ENCODE peak calls at places on chromosomes 13 and 19, in eight cellular contexts. One of them, this sample, is unnamed.

GRCh38 chr13:84500016-84500415 is 617.7 kb upstream of the SLITRK1 start:
- DNase-seq in activated CD8-positive, alpha-beta memory T cell treated with anti-CD3 and anti-CD28 coated beads for 48 hours: no peak
- DNase-seq in globus pallidus: no peak
- DNase-seq in NCI-H774: no peak
- DNase-seq in CD8-positive, alpha-beta T cell: no peak
- DNase-seq in T-helper 1 cell: no peak
- DNase-seq in HFFc6: no peak
- DNase-seq in choroid plexus epithelial cell: peak
- DNase-seq in this sample: no peak

GRCh38 chr13:75836441-75836840 is 200.3 kb downstream of the LMO7 start:
- DNase-seq in activated CD8-positive, alpha-beta memory T cell treated with anti-CD3 and anti-CD28 coated beads for 48 hours: no peak
- DNase-seq in CD8-positive, alpha-beta T cell: no peak
- DNase-seq in NCI-H774: peak
- DNase-seq in T-helper 1 cell: no peak
- DNase-seq in choroid plexus epithelial cell: no peak
- DNase-seq in globus pallidus: no peak
- DNase-seq in HFFc6: no peak
- DNase-seq in this sample: peak

GRCh38 chr19:33905473-33905936 is 108.8 kb downstream of the KCTD15 start:
- DNase-seq in CD8-positive, alpha-beta T cell: no peak
- DNase-seq in choroid plexus epithelial cell: peak
- DNase-seq in T-helper 1 cell: no peak
- DNase-seq in HFFc6: no peak
- DNase-seq in NCI-H774: no peak
- DNase-seq in globus pallidus: no peak
- DNase-seq in activated CD8-positive, alpha-beta memory T cell treated with anti-CD3 and anti-CD28 coated beads for 48 hours: no peak
- DNase-seq in this sample: no peak

GRCh38 chr19:3658004-3658822 is 31.6 kb upstream of the CACTIN start:
- DNase-seq in activated CD8-positive, alpha-beta memory T cell treated with anti-CD3 and anti-CD28 coated beads for 48 hours: no peak
- DNase-seq in T-helper 1 cell: no peak
- DNase-seq in NCI-H774: no peak
- DNase-seq in globus pallidus: no peak
- DNase-seq in HFFc6: no peak
- DNase-seq in choroid plexus epithelial cell: no peak
- DNase-seq in CD8-positive, alpha-beta T cell: no peak
- DNase-seq in this sample: no peak

GRCh38 chr13:32261567-32261966 is 53.6 kb downstream of the ZAR1L start:
- DNase-seq in choroid plexus epithelial cell: peak
- DNase-seq in globus pallidus: peak
- DNase-seq in CD8-positive, alpha-beta T cell: no peak
- DNase-seq in activated CD8-positive, alpha-beta memory T cell treated with anti-CD3 and anti-CD28 coated beads for 48 hours: no peak
- DNase-seq in T-helper 1 cell: no peak
- DNase-seq in HFFc6: peak
- DNase-seq in NCI-H774: no peak
- DNase-seq in this sample: peak

GRCh38 chr13:76993021-76993420 is 1.1 kb downstream of the CLN5 start:
- DNase-seq in HFFc6: peak
- DNase-seq in NCI-H774: no peak
- DNase-seq in activated CD8-positive, alpha-beta memory T cell treated with anti-CD3 and anti-CD28 coated beads for 48 hours: no peak
- DNase-seq in CD8-positive, alpha-beta T cell: no peak
- DNase-seq in choroid plexus epithelial cell: no peak
- DNase-seq in globus pallidus: no peak
- DNase-seq in T-helper 1 cell: no peak
- DNase-seq in this sample: no peak

GRCh38 chr19:45280471-45280961 is 29.4 kb downstream of the MARK4 start:
- DNase-seq in T-helper 1 cell: no peak
- DNase-seq in NCI-H774: no peak
- DNase-seq in CD8-positive, alpha-beta T cell: no peak
- DNase-seq in activated CD8-positive, alpha-beta memory T cell treated with anti-CD3 and anti-CD28 coated beads for 48 hours: no peak
- DNase-seq in globus pallidus: no peak
- DNase-seq in HFFc6: no peak
- DNase-seq in choroid plexus epithelial cell: no peak
- DNase-seq in this sample: no peak

GRCh38 chr13:77896536-77896935 is 22.1 kb downstream of the EDNRB start:
- DNase-seq in T-helper 1 cell: no peak
- DNase-seq in HFFc6: no peak
- DNase-seq in CD8-positive, alpha-beta T cell: no peak
- DNase-seq in activated CD8-positive, alpha-beta memory T cell treated with anti-CD3 and anti-CD28 coated beads for 48 hours: no peak
- DNase-seq in globus pallidus: peak
- DNase-seq in choroid plexus epithelial cell: peak
- DNase-seq in NCI-H774: no peak
- DNase-seq in this sample: no peak

GRCh38 chr19:11300811-11301120 is 4.8 kb downstream of the TSPAN16 start:
- DNase-seq in HFFc6: no peak
- DNase-seq in globus pallidus: no peak
- DNase-seq in NCI-H774: no peak
- DNase-seq in CD8-positive, alpha-beta T cell: no peak
- DNase-seq in choroid plexus epithelial cell: no peak
- DNase-seq in T-helper 1 cell: no peak
- DNase-seq in activated CD8-positive, alpha-beta memory T cell treated with anti-CD3 and anti-CD28 coated beads for 48 hours: no peak
- DNase-seq in this sample: no peak

GRCh38 chr13:30107126-30107525 is 200.2 kb downstream of the KATNAL1 start:
- DNase-seq in HFFc6: no peak
- DNase-seq in globus pallidus: peak
- DNase-seq in T-helper 1 cell: no peak
- DNase-seq in activated CD8-positive, alpha-beta memory T cell treated with anti-CD3 and anti-CD28 coated beads for 48 hours: no peak
- DNase-seq in choroid plexus epithelial cell: no peak
- DNase-seq in CD8-positive, alpha-beta T cell: no peak
- DNase-seq in NCI-H774: no peak
- DNase-seq in this sample: no peak

GRCh38 chr13:100269837-100270236 is 180.9 kb downstream of the PCCA start:
- DNase-seq in NCI-H774: no peak
- DNase-seq in HFFc6: peak
- DNase-seq in T-helper 1 cell: no peak
- DNase-seq in choroid plexus epithelial cell: peak
- DNase-seq in activated CD8-positive, alpha-beta memory T cell treated with anti-CD3 and anti-CD28 coated beads for 48 hours: no peak
- DNase-seq in CD8-positive, alpha-beta T cell: no peak
- DNase-seq in globus pallidus: peak
- DNase-seq in this sample: no peak

GRCh38 chr19:5470264-5470671 is 15.1 kb downstream of the ZNRF4 start:
- DNase-seq in CD8-positive, alpha-beta T cell: no peak
- DNase-seq in HFFc6: no peak
- DNase-seq in T-helper 1 cell: no peak
- DNase-seq in choroid plexus epithelial cell: no peak
- DNase-seq in activated CD8-positive, alpha-beta memory T cell treated with anti-CD3 and anti-CD28 coated beads for 48 hours: no peak
- DNase-seq in globus pallidus: no peak
- DNase-seq in NCI-H774: no peak
- DNase-seq in this sample: peak

GRCh38 chr19:17405250-17406038 is at the start of gene BST2:
- DNase-seq in globus pallidus: peak
- DNase-seq in choroid plexus epithelial cell: peak
- DNase-seq in activated CD8-positive, alpha-beta memory T cell treated with anti-CD3 and anti-CD28 coated beads for 48 hours: no peak
- DNase-seq in CD8-positive, alpha-beta T cell: peak
- DNase-seq in HFFc6: no peak
- DNase-seq in NCI-H774: no peak
- DNase-seq in T-helper 1 cell: peak
- DNase-seq in this sample: peak

GRCh38 chr13:34034411-34034810 is 216.5 kb downstream of the RFC3 start:
- DNase-seq in T-helper 1 cell: no peak
- DNase-seq in HFFc6: no peak
- DNase-seq in CD8-positive, alpha-beta T cell: no peak
- DNase-seq in choroid plexus epithelial cell: no peak
- DNase-seq in activated CD8-positive, alpha-beta memory T cell treated with anti-CD3 and anti-CD28 coated beads for 48 hours: no peak
- DNase-seq in NCI-H774: no peak
- DNase-seq in globus pallidus: no peak
- DNase-seq in this sample: no peak

GRCh38 chr13:76692326-76692725 is 193.9 kb downstream of the KCTD12 start:
- DNase-seq in activated CD8-positive, alpha-beta memory T cell treated with anti-CD3 and anti-CD28 coated beads for 48 hours: no peak
- DNase-seq in T-helper 1 cell: no peak
- DNase-seq in NCI-H774: no peak
- DNase-seq in globus pallidus: no peak
- DNase-seq in CD8-positive, alpha-beta T cell: no peak
- DNase-seq in HFFc6: peak
- DNase-seq in choroid plexus epithelial cell: no peak
- DNase-seq in this sample: no peak

GRCh38 chr19:17296278-17296677 is 6.9 kb downstream of the ABHD8 start:
- DNase-seq in choroid plexus epithelial cell: peak
- DNase-seq in CD8-positive, alpha-beta T cell: no peak
- DNase-seq in HFFc6: peak
- DNase-seq in T-helper 1 cell: no peak
- DNase-seq in NCI-H774: no peak
- DNase-seq in activated CD8-positive, alpha-beta memory T cell treated with anti-CD3 and anti-CD28 coated beads for 48 hours: no peak
- DNase-seq in globus pallidus: no peak
- DNase-seq in this sample: no peak

GRCh38 chr13:73803997-73804396 is 330.2 kb downstream of the KLF12 start:
- DNase-seq in globus pallidus: no peak
- DNase-seq in choroid plexus epithelial cell: peak
- DNase-seq in HFFc6: peak
- DNase-seq in CD8-positive, alpha-beta T cell: no peak
- DNase-seq in T-helper 1 cell: no peak
- DNase-seq in NCI-H774: no peak
- DNase-seq in activated CD8-positive, alpha-beta memory T cell treated with anti-CD3 and anti-CD28 coated beads for 48 hours: no peak
- DNase-seq in this sample: no peak

GRCh38 chr19:46364359-46364758 is 17.5 kb downstream of the PPP5C start:
- DNase-seq in T-helper 1 cell: no peak
- DNase-seq in choroid plexus epithelial cell: no peak
- DNase-seq in CD8-positive, alpha-beta T cell: no peak
- DNase-seq in HFFc6: no peak
- DNase-seq in activated CD8-positive, alpha-beta memory T cell treated with anti-CD3 and anti-CD28 coated beads for 48 hours: no peak
- DNase-seq in NCI-H774: no peak
- DNase-seq in globus pallidus: no peak
- DNase-seq in this sample: no peak

GRCh38 chr13:112142401-112142930 is 75.5 kb downstream of the SOX1 start:
- DNase-seq in globus pallidus: no peak
- DNase-seq in NCI-H774: no peak
- DNase-seq in CD8-positive, alpha-beta T cell: no peak
- DNase-seq in choroid plexus epithelial cell: no peak
- DNase-seq in activated CD8-positive, alpha-beta memory T cell treated with anti-CD3 and anti-CD28 coated beads for 48 hours: no peak
- DNase-seq in HFFc6: no peak
- DNase-seq in T-helper 1 cell: no peak
- DNase-seq in this sample: no peak

GRCh38 chr13:27516103-27516502 is 65.7 kb upstream of the MTIF3 start:
- DNase-seq in NCI-H774: no peak
- DNase-seq in HFFc6: no peak
- DNase-seq in T-helper 1 cell: no peak
- DNase-seq in choroid plexus epithelial cell: no peak
- DNase-seq in globus pallidus: no peak
- DNase-seq in activated CD8-positive, alpha-beta memory T cell treated with anti-CD3 and anti-CD28 coated beads for 48 hours: no peak
- DNase-seq in CD8-positive, alpha-beta T cell: no peak
- DNase-seq in this sample: no peak

GRCh38 chr13:22703601-22704209 is 477.1 kb upstream of the SGCG start:
- DNase-seq in choroid plexus epithelial cell: no peak
- DNase-seq in globus pallidus: no peak
- DNase-seq in activated CD8-positive, alpha-beta memory T cell treated with anti-CD3 and anti-CD28 coated beads for 48 hours: no peak
- DNase-seq in NCI-H774: no peak
- DNase-seq in CD8-positive, alpha-beta T cell: no peak
- DNase-seq in HFFc6: no peak
- DNase-seq in T-helper 1 cell: no peak
- DNase-seq in this sample: no peak

GRCh38 chr19:15437355-15438123 is 12.2 kb downstream of the WIZ start:
- DNase-seq in HFFc6: no peak
- DNase-seq in CD8-positive, alpha-beta T cell: no peak
- DNase-seq in NCI-H774: no peak
- DNase-seq in activated CD8-positive, alpha-beta memory T cell treated with anti-CD3 and anti-CD28 coated beads for 48 hours: no peak
- DNase-seq in choroid plexus epithelial cell: peak
- DNase-seq in globus pallidus: no peak
- DNase-seq in T-helper 1 cell: no peak
- DNase-seq in this sample: no peak

GRCh38 chr13:41554180-41554579 is 96.8 kb downstream of the RGCC start:
- DNase-seq in globus pallidus: no peak
- DNase-seq in NCI-H774: no peak
- DNase-seq in T-helper 1 cell: no peak
- DNase-seq in activated CD8-positive, alpha-beta memory T cell treated with anti-CD3 and anti-CD28 coated beads for 48 hours: no peak
- DNase-seq in CD8-positive, alpha-beta T cell: no peak
- DNase-seq in HFFc6: no peak
- DNase-seq in choroid plexus epithelial cell: no peak
- DNase-seq in this sample: no peak

GRCh38 chr19:7781157-7781556 is 18.1 kb downstream of the CLEC4M start:
- DNase-seq in choroid plexus epithelial cell: no peak
- DNase-seq in activated CD8-positive, alpha-beta memory T cell treated with anti-CD3 and anti-CD28 coated beads for 48 hours: no peak
- DNase-seq in HFFc6: no peak
- DNase-seq in CD8-positive, alpha-beta T cell: no peak
- DNase-seq in NCI-H774: no peak
- DNase-seq in globus pallidus: no peak
- DNase-seq in T-helper 1 cell: no peak
- DNase-seq in this sample: no peak

GRCh38 chr13:39273953-39274352 is 235.7 kb downstream of the NHLRC3 start:
- DNase-seq in choroid plexus epithelial cell: peak
- DNase-seq in activated CD8-positive, alpha-beta memory T cell treated with anti-CD3 and anti-CD28 coated beads for 48 hours: no peak
- DNase-seq in T-helper 1 cell: no peak
- DNase-seq in CD8-positive, alpha-beta T cell: no peak
- DNase-seq in globus pallidus: no peak
- DNase-seq in HFFc6: no peak
- DNase-seq in NCI-H774: no peak
- DNase-seq in this sample: no peak

GRCh38 chr13:31055589-31055988 is 106.1 kb downstream of the HSPH1 start:
- DNase-seq in HFFc6: no peak
- DNase-seq in T-helper 1 cell: no peak
- DNase-seq in globus pallidus: no peak
- DNase-seq in CD8-positive, alpha-beta T cell: no peak
- DNase-seq in NCI-H774: no peak
- DNase-seq in activated CD8-positive, alpha-beta memory T cell treated with anti-CD3 and anti-CD28 coated beads for 48 hours: no peak
- DNase-seq in choroid plexus epithelial cell: no peak
- DNase-seq in this sample: no peak

GRCh38 chr19:41998246-41999020 is 4.4 kb upstream of the ATP1A3 start:
- DNase-seq in CD8-positive, alpha-beta T cell: peak
- DNase-seq in choroid plexus epithelial cell: peak
- DNase-seq in HFFc6: no peak
- DNase-seq in globus pallidus: no peak
- DNase-seq in NCI-H774: peak
- DNase-seq in activated CD8-positive, alpha-beta memory T cell treated with anti-CD3 and anti-CD28 coated beads for 48 hours: peak
- DNase-seq in T-helper 1 cell: peak
- DNase-seq in this sample: peak

GRCh38 chr19:45569619-45570421 is 14.8 kb downstream of the OPA3 start:
- DNase-seq in HFFc6: no peak
- DNase-seq in NCI-H774: no peak
- DNase-seq in activated CD8-positive, alpha-beta memory T cell treated with anti-CD3 and anti-CD28 coated beads for 48 hours: peak
- DNase-seq in choroid plexus epithelial cell: peak
- DNase-seq in CD8-positive, alpha-beta T cell: peak
- DNase-seq in T-helper 1 cell: peak
- DNase-seq in globus pallidus: peak
- DNase-seq in this sample: no peak

GRCh38 chr13:50979187-50979586 is 69.6 kb downstream of the RNASEH2B start:
- DNase-seq in NCI-H774: no peak
- DNase-seq in activated CD8-positive, alpha-beta memory T cell treated with anti-CD3 and anti-CD28 coated beads for 48 hours: no peak
- DNase-seq in globus pallidus: no peak
- DNase-seq in HFFc6: no peak
- DNase-seq in choroid plexus epithelial cell: peak
- DNase-seq in CD8-positive, alpha-beta T cell: no peak
- DNase-seq in T-helper 1 cell: no peak
- DNase-seq in this sample: no peak

GRCh38 chr13:94305463-94305862 is 174.0 kb downstream of the DCT start:
- DNase-seq in HFFc6: peak
- DNase-seq in CD8-positive, alpha-beta T cell: no peak
- DNase-seq in NCI-H774: no peak
- DNase-seq in activated CD8-positive, alpha-beta memory T cell treated with anti-CD3 and anti-CD28 coated beads for 48 hours: no peak
- DNase-seq in choroid plexus epithelial cell: peak
- DNase-seq in T-helper 1 cell: no peak
- DNase-seq in globus pallidus: peak
- DNase-seq in this sample: no peak

GRCh38 chr13:68051910-68052309 is 821.8 kb upstream of the PCDH9 start:
- DNase-seq in activated CD8-positive, alpha-beta memory T cell treated with anti-CD3 and anti-CD28 coated beads for 48 hours: no peak
- DNase-seq in NCI-H774: no peak
- DNase-seq in globus pallidus: no peak
- DNase-seq in CD8-positive, alpha-beta T cell: no peak
- DNase-seq in HFFc6: no peak
- DNase-seq in choroid plexus epithelial cell: no peak
- DNase-seq in T-helper 1 cell: no peak
- DNase-seq in this sample: no peak

GRCh38 chr13:112061367-112062046 is 5.4 kb upstream of the SOX1 start:
- DNase-seq in globus pallidus: no peak
- DNase-seq in choroid plexus epithelial cell: no peak
- DNase-seq in HFFc6: no peak
- DNase-seq in activated CD8-positive, alpha-beta memory T cell treated with anti-CD3 and anti-CD28 coated beads for 48 hours: no peak
- DNase-seq in T-helper 1 cell: no peak
- DNase-seq in CD8-positive, alpha-beta T cell: no peak
- DNase-seq in NCI-H774: no peak
- DNase-seq in this sample: no peak

GRCh38 chr13:43348397-43348796 is 325.0 kb downstream of the DNAJC15 start:
- DNase-seq in T-helper 1 cell: no peak
- DNase-seq in CD8-positive, alpha-beta T cell: no peak
- DNase-seq in NCI-H774: no peak
- DNase-seq in activated CD8-positive, alpha-beta memory T cell treated with anti-CD3 and anti-CD28 coated beads for 48 hours: no peak
- DNase-seq in choroid plexus epithelial cell: peak
- DNase-seq in globus pallidus: no peak
- DNase-seq in HFFc6: peak
- DNase-seq in this sample: no peak

GRCh38 chr19:17172624-17173345 is 42.4 kb upstream of the USE1 start:
- DNase-seq in NCI-H774: no peak
- DNase-seq in HFFc6: no peak
- DNase-seq in choroid plexus epithelial cell: no peak
- DNase-seq in globus pallidus: no peak
- DNase-seq in activated CD8-positive, alpha-beta memory T cell treated with anti-CD3 and anti-CD28 coated beads for 48 hours: no peak
- DNase-seq in T-helper 1 cell: no peak
- DNase-seq in CD8-positive, alpha-beta T cell: no peak
- DNase-seq in this sample: no peak